ENCODE peak calls at places on chromosome 18, in four cellular contexts. A, G, R and M are unnamed samples.

GRCh38 chr18:71020342-71021096 is 731.7 kb downstream of the SOCS6 start:
- DNase-seq in A (no peak), G (no peak), R (no peak), M (no peak)

GRCh38 chr18:44819944-44820510 is 139.3 kb downstream of the SETBP1 start:
- DNase-seq in A (peak; percentile 36), G (peak; percentile 54), R (peak; percentile 27), M (no peak)

GRCh38 chr18:5729983-5730699 is 165.2 kb downstream of the TMEM200C start:
- DNase-seq in A (no peak), G (no peak), R (no peak), M (no peak)

GRCh38 chr18:48238636-48239035 is 170.5 kb downstream of the ZBTB7C start:
- DNase-seq in A (no peak), G (no peak), R (no peak), M (no peak)

GRCh38 chr18:7617738-7618422 is 50.8 kb downstream of the PTPRM start:
- DNase-seq in A (no peak), G (no peak), R (no peak), M (no peak)

GRCh38 chr18:63090334-63090733 is 229.2 kb downstream of the BCL2 start:
- DNase-seq in A (no peak), G (no peak), R (no peak), M (no peak)

GRCh38 chr18:79664525-79665125 is 15.0 kb upstream of the CTDP1 start:
- DNase-seq in A (no peak), G (no peak), R (no peak), M (no peak)

GRCh38 chr18:22544626-22545025 is 126.9 kb upstream of the CTAGE1 start:
- DNase-seq in A (no peak), G (no peak), R (no peak), M (no peak)

GRCh38 chr18:63051928-63052327 is 267.6 kb downstream of the BCL2 start:
- DNase-seq in A (no peak), G (no peak), R (no peak), M (no peak)

GRCh38 chr18:58446661-58447060 is 182.2 kb downstream of the ALPK2 start:
- DNase-seq in A (no peak), G (no peak), R (no peak), M (no peak)